ENCODE peak calls at places on chromosomes 7 and 10, in eight cellular contexts. R is heart right ventricle, P is AG04450, M is nephron progenitor cell, H is left ventricle myocardium inferior, B is upper lobe of right lung, U is pancreas, Y is lower leg skin. G is an unnamed sample.
A peak's percentile ranks its signal among the peaks of the same experiment; 100 is the strongest.

GRCh38 chr10:15112657-15113056 is 15.5 kb downstream of the RPP38 start:
- DNase-seq in R (no peak), P (no peak), M (no peak), H (no peak), B (no peak), U (no peak), Y (no peak), G (no peak)

GRCh38 chr10:77622822-77623410 is 14.7 kb downstream of the KCNMA1 start:
- DNase-seq in R (no peak), P (no peak), M (no peak), H (no peak), B (no peak), U (no peak), Y (no peak), G (no peak)

GRCh38 chr7:127678330-127678729 is 26.3 kb downstream of the SND1 start:
- DNase-seq in R (no peak), P (no peak), M (no peak), H (no peak), B (no peak), U (no peak), Y (no peak), G (no peak)

GRCh38 chr7:157887400-157887799 is 550.6 kb downstream of the DNAJB6 start:
- DNase-seq in R (no peak), P (no peak), M (no peak), H (no peak), B (no peak), U (no peak), Y (no peak), G (no peak)

GRCh38 chr7:104299777-104300176 is 28.6 kb upstream of the LHFPL3 start:
- DNase-seq in R (no peak), P (no peak), M (no peak), H (no peak), B (no peak), U (no peak), Y (no peak), G (no peak)

GRCh38 chr7:78172138-78172887 is 373.7 kb downstream of the PHTF2 start:
- DNase-seq in R (no peak), P (no peak), M (no peak), H (no peak), B (no peak), U (no peak), Y (no peak), G (no peak)

GRCh38 chr10:9296206-9296605 is 1241.7 kb downstream of the GATA3 start:
- DNase-seq in R (no peak), P (no peak), M (no peak), H (no peak), B (no peak), U (no peak), Y (no peak), G (no peak)

GRCh38 chr10:5305374-5305773 is 59.4 kb upstream of the UCN3 start:
- DNase-seq in R (no peak), P (no peak), M (no peak), H (no peak), B (no peak), U (no peak), Y (no peak), G (no peak)

GRCh38 chr7:98556288-98556687 is 60.8 kb upstream of the NPTX2 start:
- DNase-seq in R (no peak), P (no peak), M (no peak), H (no peak), B (no peak), U (no peak), Y (no peak), G (no peak)

GRCh38 chr10:88733215-88733614 is 26.6 kb upstream of the LIPN start:
- DNase-seq in R (no peak), P (no peak), M (no peak), H (no peak), B (no peak), U (no peak), Y (no peak), G (no peak)

GRCh38 chr7:155173905-155174304 is 103.8 kb downstream of the HTR5A start:
- DNase-seq in R (no peak), P (no peak), M (no peak), H (no peak), B (no peak), U (no peak), Y (no peak), G (no peak)

GRCh38 chr7:101848168-101848951 is 30.9 kb downstream of the CUX1 start:
- DNase-seq in R (no peak), P (no peak), M (no peak), H (no peak), B (no peak), U (no peak), Y (no peak), G (no peak)

GRCh38 chr7:150413640-150414081 is 34.5 kb downstream of the ZNF775 start:
- DNase-seq in R (no peak), P (no peak), M (no peak), H (no peak), B (no peak), U (no peak), Y (no peak), G (no peak)

DNA sequence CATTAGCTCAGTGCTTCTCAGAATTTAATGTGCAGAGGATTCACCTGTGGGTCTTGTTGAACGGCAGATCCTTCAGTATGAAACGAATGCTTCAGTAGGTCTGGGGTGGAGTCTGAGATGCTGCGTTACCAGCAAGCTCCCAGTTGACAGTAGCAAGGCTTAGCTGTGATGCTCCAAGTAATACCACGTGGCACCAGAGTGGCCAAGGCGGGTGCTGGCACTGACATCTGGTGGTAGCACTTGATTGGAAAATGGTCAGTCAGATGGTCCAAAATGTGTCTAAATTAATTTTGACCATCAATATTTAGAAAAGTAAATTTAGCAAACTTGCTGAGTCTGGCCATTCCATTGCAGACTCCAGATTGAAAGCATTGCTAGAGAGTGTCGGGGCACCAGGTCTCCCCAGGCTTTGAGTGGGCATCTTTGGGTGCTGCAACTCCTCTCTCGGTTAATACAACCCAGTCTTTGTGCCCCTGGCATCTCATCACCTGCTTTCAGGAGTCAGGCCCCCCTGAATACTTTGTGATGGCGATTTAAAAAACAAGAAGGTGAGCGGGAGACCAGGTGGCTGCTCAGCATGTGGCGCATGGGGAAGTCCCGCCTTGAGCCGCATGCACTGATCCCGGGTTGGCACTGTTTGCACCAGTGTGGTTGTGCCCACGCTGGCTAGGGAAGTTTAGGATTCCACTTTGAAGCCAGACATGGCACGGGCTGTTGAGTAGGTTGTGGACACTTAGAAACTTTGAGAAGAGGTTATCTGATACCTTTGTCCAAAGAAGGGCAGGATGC is 130.0 kb downstream of the NT5C2 start:
- DNase-seq in R (no peak), P (no peak), M (no peak), H (no peak), B (no peak), U (no peak), Y (no peak), G (no peak)
- TF ChIP-seq CTCF in R (no peak), P (peak; percentile 30), M (no peak), H (peak; percentile 30), B (no peak), U (no peak), Y (no peak), G (no peak)

GRCh38 chr10:69093933-69094332 is 6.0 kb downstream of the SRGN start:
- DNase-seq in R (no peak), P (no peak), M (no peak), H (no peak), B (no peak), U (no peak), Y (no peak), G (no peak)
- TF ChIP-seq CTCF in R (no peak), P (peak; percentile 18), M (no peak), H (no peak), B (peak; percentile 6), U (no peak), Y (no peak), G (no peak)

GRCh38 chr7:140899883-140900282 is 24.8 kb downstream of the BRAF start:
- DNase-seq in R (no peak), P (no peak), M (no peak), H (no peak), B (no peak), U (no peak), Y (no peak), G (no peak)
- TF ChIP-seq CTCF in R (no peak), P (no peak), M (no peak), H (peak; percentile 21), B (no peak), U (no peak), Y (no peak), G (no peak)

GRCh38 chr7:112449353-112449752 is 907 bp upstream of the IFRD1 start:
- DNase-seq in R (no peak), P (no peak), M (no peak), H (no peak), B (no peak), U (peak; percentile 45), Y (no peak), G (no peak)

GRCh38 chr7:112449902-112450806 is at the start of gene IFRD1:
- DNase-seq in R (peak; percentile 99), P (peak; percentile 98), M (peak; percentile 99), H (peak; percentile 99), B (peak; percentile 100), U (peak; percentile 99), Y (peak; percentile 99), G (peak; percentile 99)

GRCh38 chr7:112453505-112454171 is 3.4 kb downstream of the IFRD1 start:
- DNase-seq in R (no peak), P (no peak), M (no peak), H (no peak), B (no peak), U (no peak), Y (no peak), G (no peak)

GRCh38 chr7:112450807-112451661 is 774 bp downstream of the IFRD1 start:
- DNase-seq in R (peak; percentile 97), P (peak; percentile 91), M (peak; percentile 89), H (peak; percentile 94), B (peak; percentile 97), U (peak; percentile 91), Y (peak; percentile 97), G (peak; percentile 86)

GRCh38 chr7:112452102-112452888 is 2.0 kb downstream of the IFRD1 start:
- DNase-seq in R (peak; percentile 66), P (no peak), M (peak; percentile 47), H (peak; percentile 26), B (no peak), U (no peak), Y (peak; percentile 84), G (no peak)
- TF ChIP-seq CTCF in R (no peak), P (peak; percentile 46), M (peak; percentile 28), H (no peak), B (no peak), U (no peak), Y (no peak), G (peak; percentile 50)

G was measured in neural crest cell.